ENCODE peak calls at places on chromosomes 6 and 20, in six cellular contexts. P is GM04503, R is C1 segment of cervical spinal cord, Z is omental fat pad, Q is iPS-NIHi11, B is putamen. K is an unnamed sample.

GRCh38 chr6:112096901-112097300 is 9.5 kb downstream of the FAM229B start:
- DNase-seq in B (no peak), P (no peak), Q (no peak), Z (no peak), R (no peak), K (no peak)

GRCh38 chr6:118495639-118496296 is 52.3 kb upstream of the PLN start:
- DNase-seq in B (no peak), Q (no peak), R (no peak), P (no peak), Z (no peak), K (no peak)

GRCh38 chr6:95866732-95867131 is 149.0 kb upstream of the FUT9 start:
- DNase-seq in Q (peak), Z (no peak), B (peak), R (no peak), P (no peak), K (peak)

GRCh38 chr6:48176909-48177308 is 65.9 kb upstream of the PTCHD4 start:
- DNase-seq in P (no peak), B (no peak), Q (no peak), R (no peak), Z (no peak), K (no peak)

GRCh38 chr6:113723182-113723581 is 134.0 kb upstream of the MARCKS start:
- DNase-seq in R (no peak), Q (no peak), Z (no peak), P (no peak), B (no peak), K (no peak)

GRCh38 chr20:50152394-50153152 is 950 bp downstream of the PEDS1 start:
- DNase-seq in R (no peak), B (no peak), Q (no peak), Z (no peak), P (no peak), K (peak)

GRCh38 chr6:64665137-64665536 is 1029.5 kb downstream of the PHF3 start:
- DNase-seq in B (no peak), P (no peak), R (no peak), Z (no peak), Q (no peak), K (no peak)

GRCh38 chr6:91812596-91813274 is 1225.9 kb upstream of the MAP3K7 start:
- DNase-seq in P (no peak), B (no peak), Z (no peak), R (no peak), Q (no peak), K (no peak)

GRCh38 chr6:152746172-152746553 is 4.4 kb upstream of the VIP start:
- DNase-seq in R (no peak), Q (no peak), Z (no peak), P (no peak), B (no peak), K (no peak)

GRCh38 chr6:14182916-14183315 is 65.3 kb downstream of the CD83 start:
- DNase-seq in R (no peak), P (no peak), Q (no peak), B (no peak), Z (no peak), K (no peak)

GRCh38 chr6:108251252-108251651 is 9.6 kb downstream of the SNX3 start:
- DNase-seq in P (no peak), Z (no peak), R (no peak), B (no peak), Q (no peak), K (no peak)

GRCh38 chr6:75283907-75284284 is 696 bp downstream of the TMEM30A start:
- DNase-seq in Q (no peak), Z (no peak), P (no peak), R (no peak), B (no peak), K (no peak)

GRCh38 chr6:138815797-138816528 is 20.1 kb downstream of the ECT2L start:
- DNase-seq in R (no peak), Z (no peak), P (peak), B (peak), Q (peak), K (peak)

GRCh38 chr6:32393660-32394420 is 13.1 kb downstream of the BTNL2 start:
- DNase-seq in B (no peak), P (no peak), R (no peak), Z (no peak), Q (no peak), K (no peak)

GRCh38 chr20:23156842-23157423 is 70.8 kb upstream of the CD93 start:
- DNase-seq in Q (no peak), Z (no peak), B (no peak), P (no peak), R (no peak), K (no peak)

GRCh38 chr6:93992976-93993375 is 573.6 kb upstream of the EPHA7 start:
- DNase-seq in Q (no peak), B (no peak), P (no peak), R (no peak), Z (no peak), K (no peak)

GRCh38 chr20:59194023-59194935 is 30.7 kb downstream of the ZNF831 start:
- DNase-seq in Q (no peak), P (no peak), B (no peak), R (no peak), Z (no peak), K (no peak)

K was measured in H7.